ENCODE peak calls at places on chromosomes 16 and 17, in five cellular contexts. M, X, T, P and F are unnamed samples.

GRCh38 chr16:56532714-56533113 is 12.9 kb upstream of the BBS2 start:
- DNase-seq in M (no peak), X (no peak), T (no peak), P (no peak), F (no peak)

GRCh38 chr17:59299400-59300092 is 31.9 kb upstream of the YPEL2 start:
- DNase-seq in M (no peak), X (no peak), T (no peak), P (no peak), F (no peak)

GRCh38 chr16:21001262-21001661 is 100.7 kb downstream of the LYRM1 start:
- DNase-seq in M (no peak), X (no peak), T (peak; percentile 2), P (no peak), F (no peak)

GRCh38 chr16:23692190-23692837 is 13.6 kb downstream of the PLK1 start:
- DNase-seq in M (no peak), X (no peak), T (no peak), P (peak; percentile 18), F (no peak)

GRCh38 chr17:39740357-39741111 is 2.8 kb downstream of the GRB7 start:
- DNase-seq in M (no peak), X (no peak), T (peak; percentile 35), P (peak; percentile 70), F (peak; percentile 32)

GRCh38 chr17:41678411-41678906 is 10.2 kb upstream of the EIF1 start:
- DNase-seq in M (no peak), X (no peak), T (no peak), P (no peak), F (peak; percentile 29)

GRCh38 chr16:1981972-1982574 is 804 bp upstream of the NOXO1 start:
- DNase-seq in M (no peak), X (no peak), T (no peak), P (no peak), F (no peak)

GRCh38 chr17:40015005-40015997 is at the start of gene CSF3:
- DNase-seq in M (no peak), X (no peak), T (no peak), P (peak; percentile 77), F (no peak)

GRCh38 chr17:27488263-27488662 is 32.0 kb downstream of the KSR1 start:
- DNase-seq in M (no peak), X (no peak), T (no peak), P (no peak), F (no peak)

GRCh38 chr17:48066656-48067055 is 18.5 kb downstream of the NFE2L1 start:
- DNase-seq in M (no peak), X (no peak), T (no peak), P (no peak), F (no peak)

GRCh38 chr16:28213396-28213795 is 1.6 kb upstream of the XPO6 start:
- DNase-seq in M (no peak), X (no peak), T (no peak), P (no peak), F (no peak)

GRCh38 chr16:29775742-29776408 is 2.2 kb upstream of the ZG16 start:
- DNase-seq in M (no peak), X (no peak), T (peak; percentile 4), P (no peak), F (no peak)

GRCh38 chr17:39114744-39115534 is 36.5 kb downstream of the PLXDC1 start:
- DNase-seq in M (no peak), X (no peak), T (peak; percentile 59), P (no peak), F (no peak)

GRCh38 chr16:8867483-8868271 is 1.1 kb downstream of the CARHSP1 start:
- DNase-seq in M (peak; percentile 57), X (no peak), T (no peak), P (no peak), F (peak; percentile 37)

GRCh38 chr16:89599451-89599858 is 14.0 kb upstream of the DPEP1 start:
- DNase-seq in M (no peak), X (no peak), T (no peak), P (no peak), F (no peak)

GRCh38 chr17:49987681-49988441 is 7.2 kb downstream of the DLX3 start:
- DNase-seq in M (no peak), X (no peak), T (peak; percentile 67), P (no peak), F (no peak)

GRCh38 chr17:36641877-36642845 is 40.8 kb downstream of the MRM1 start:
- DNase-seq in M (no peak), X (no peak), T (no peak), P (no peak), F (no peak)

GRCh38 chr16:35011-35775 is 18.2 kb downstream of the POLR3K start:
- DNase-seq in M (no peak), X (no peak), T (no peak), P (peak; percentile 78), F (no peak)

GRCh38 chr17:4297351-4297750 is 33.6 kb upstream of the ANKFY1 start:
- DNase-seq in M (no peak), X (no peak), T (no peak), P (no peak), F (no peak)

GRCh38 chr17:59631221-59631720 is 11.6 kb downstream of the CLTC start:
- DNase-seq in M (no peak), X (no peak), T (no peak), P (no peak), F (no peak)

GRCh38 chr16:83441523-83441922 is 366.3 kb upstream of the HSBP1 start:
- DNase-seq in M (no peak), X (no peak), T (no peak), P (no peak), F (no peak)

GRCh38 chr16:73172621-73173312 is 124.8 kb upstream of the ZFHX3 start:
- DNase-seq in M (peak; percentile 86), X (no peak), T (peak; percentile 90), P (no peak), F (peak; percentile 97)

GRCh38 chr17:1112875-1113274 is 66.9 kb downstream of the ABR start:
- DNase-seq in M (no peak), X (no peak), T (no peak), P (no peak), F (no peak)

GRCh38 chr17:39634384-39634871 is 2.5 kb upstream of the STARD3 start:
- DNase-seq in M (no peak), X (no peak), T (peak; percentile 37), P (no peak), F (peak; percentile 50)

GRCh38 chr17:16986391-16986790 is 14.5 kb upstream of the TNFRSF13B start:
- DNase-seq in M (no peak), X (no peak), T (no peak), P (no peak), F (no peak)

GRCh38 chr16:85888405-85889331 is 10.3 kb upstream of the IRF8 start:
- DNase-seq in M (no peak), X (no peak), T (peak; percentile 57), P (no peak), F (peak; percentile 60)

GRCh38 chr16:14465799-14466198 is 164.3 kb downstream of the PARN start:
- DNase-seq in M (no peak), X (no peak), T (no peak), P (no peak), F (no peak)

GRCh38 chr17:30290696-30291570 is 811 bp downstream of the BLMH start:
- DNase-seq in M (peak; percentile 11), X (no peak), T (no peak), P (peak; percentile 85), F (no peak)

GRCh38 chr17:50905460-50905803 is 39.3 kb upstream of the TOB1 start:
- DNase-seq in M (no peak), X (no peak), T (no peak), P (no peak), F (no peak)

GRCh38 chr17:35048685-35049379 is 14.7 kb downstream of the RFFL start:
- DNase-seq in M (no peak), X (no peak), T (no peak), P (no peak), F (no peak)

GRCh38 chr16:49452108-49452507 is 78.5 kb downstream of the C16orf78 start:
- DNase-seq in M (peak; percentile 19), X (no peak), T (no peak), P (no peak), F (no peak)

GRCh38 chr17:31677681-31678080 is 181.4 kb downstream of the COPRS start:
- DNase-seq in M (no peak), X (no peak), T (no peak), P (no peak), F (no peak)